ENCODE peak calls at places on chromosomes 6 and 20, in six cellular contexts. J is H9, Y is IMR-90, W is neuronal stem cell, L is H1, Q is trophoblast cell. P is an unnamed sample.

GRCh38 chr6:25706314-25707014 is 48.1 kb upstream of the SLC17A4 start:
- DNase-seq in Q (no peak), L (no peak), Y (no peak), W (no peak), J (no peak), P (peak; percentile 2)

GRCh38 chr6:23784313-23784919 is 341.6 kb upstream of the NRSN1 start:
- DNase-seq in Q (no peak), Y (no peak), J (no peak), L (no peak), W (no peak), P (no peak)

GRCh38 chr20:59938221-59938620 is 1.9 kb downstream of the PPP1R3D start:
- DNase-seq in Y (peak; percentile 68), L (no peak), W (no peak), Q (peak; percentile 87), J (no peak), P (peak; percentile 78)

GRCh38 chr20:63011798-63012197 is 5.0 kb upstream of the BHLHE23 start:
- DNase-seq in Q (no peak), L (no peak), W (no peak), J (no peak), Y (no peak), P (no peak)

GRCh38 chr20:38723982-38724602 is at the start of gene SLC32A1:
- DNase-seq in Y (no peak), W (no peak), J (peak; percentile 52), Q (no peak), L (peak; percentile 71), P (no peak)

GRCh38 chr20:57736738-57737347 is 27.0 kb upstream of the PMEPA1 start:
- DNase-seq in W (no peak), Q (no peak), J (no peak), Y (no peak), L (no peak), P (no peak)

GRCh38 chr6:106872044-106872443 is 102.5 kb downstream of the CD24 start:
- DNase-seq in Y (no peak), L (no peak), W (no peak), J (no peak), Q (peak; percentile 42), P (no peak)

GRCh38 chr20:56527521-56527920 is 3.0 kb downstream of the FAM209A start:
- DNase-seq in L (no peak), Q (no peak), J (no peak), Y (no peak), W (no peak), P (no peak)

GRCh38 chr20:58850693-58851174 is at the start of gene GNAS-AS1:
- DNase-seq in Q (no peak), L (peak; percentile 96), W (peak; percentile 78), J (peak; percentile 93), Y (peak; percentile 87), P (peak; percentile 89)

GRCh38 chr6:336159-337114 is 44.1 kb downstream of the DUSP22 start:
- DNase-seq in L (no peak), Y (no peak), Q (no peak), W (no peak), J (no peak), P (no peak)

GRCh38 chr20:58192567-58192966 is 35.9 kb downstream of the ANKRD60 start:
- DNase-seq in Y (no peak), W (no peak), Q (no peak), J (peak; percentile 50), L (peak; percentile 87), P (no peak)

GRCh38 chr20:4894981-4895381 is 106.3 kb downstream of the SLC23A2 start:
- DNase-seq in Y (no peak), Q (no peak), L (no peak), J (no peak), W (no peak), P (no peak)

GRCh38 chr6:5086294-5086890 is 1.3 kb downstream of the PPP1R3G start:
- DNase-seq in J (peak; percentile 59), L (peak; percentile 70), W (peak; percentile 14), Q (no peak), Y (no peak), P (no peak)

GRCh38 chr6:108365488-108365887 is 70.6 kb downstream of the AFG1L start:
- DNase-seq in W (no peak), Y (no peak), J (no peak), Q (no peak), L (no peak), P (no peak)

GRCh38 chr6:30555428-30556005 is 772 bp downstream of the GNL1 start:
- DNase-seq in Q (no peak), J (peak; percentile 69), W (no peak), Y (peak; percentile 23), L (peak; percentile 82), P (peak; percentile 71)

GRCh38 chr6:73152998-73153757 is 72.1 kb downstream of the KHDC1L start:
- DNase-seq in Y (peak; percentile 68), J (no peak), W (no peak), L (no peak), Q (no peak), P (no peak)

GRCh38 chr6:155117266-155117665 is 122.2 kb downstream of the TIAM2 start:
- DNase-seq in W (no peak), Q (peak; percentile 67), J (no peak), Y (peak; percentile 86), L (no peak), P (peak; percentile 63)

GRCh38 chr6:161168281-161168891 is 105.5 kb downstream of the AGPAT4 start:
- DNase-seq in Q (no peak), Y (peak; percentile 99), J (peak; percentile 45), L (no peak), W (peak; percentile 26), P (peak; percentile 97)

GRCh38 chr6:25054469-25054868 is 118.7 kb upstream of the RIPOR2 start:
- DNase-seq in Q (peak; percentile 9), Y (peak; percentile 88), J (no peak), W (no peak), L (no peak), P (peak; percentile 86)

GRCh38 chr6:126957721-126958120 is 160.8 kb upstream of the RSPO3 start:
- DNase-seq in Y (no peak), W (no peak), L (no peak), Q (no peak), J (no peak), P (no peak)

GRCh38 chr6:146352163-146352562 is 191.5 kb upstream of the RAB32 start:
- DNase-seq in L (no peak), W (no peak), Q (no peak), Y (no peak), J (no peak), P (no peak)

GRCh38 chr20:62764156-62764935 is 31.9 kb upstream of the MRGBP start:
- DNase-seq in Q (no peak), Y (no peak), L (no peak), W (no peak), J (no peak), P (no peak)

GRCh38 chr20:49979030-49979832 is 3.5 kb upstream of the SNAI1 start:
- DNase-seq in Q (no peak), W (peak; percentile 73), L (peak; percentile 92), J (peak; percentile 86), Y (no peak), P (peak; percentile 61)

GRCh38 chr20:1330075-1330830 is 1.3 kb upstream of the SDCBP2 start:
- DNase-seq in W (no peak), J (no peak), Q (no peak), L (peak; percentile 13), Y (no peak), P (no peak)

GRCh38 chr6:157510329-157511188 is 129.6 kb downstream of the ZDHHC14 start:
- DNase-seq in Y (no peak), J (peak; percentile 47), W (no peak), L (no peak), Q (no peak), P (no peak)

GRCh38 chr6:157615411-157615763 is 207.7 kb upstream of the SNX9 start:
- DNase-seq in Y (no peak), J (no peak), L (no peak), W (no peak), Q (no peak), P (no peak)

GRCh38 chr6:56695702-56696101 is 53.0 kb upstream of the DST start:
- DNase-seq in Q (no peak), W (no peak), L (no peak), Y (peak; percentile 57), J (no peak), P (no peak)

GRCh38 chr6:111730835-111731234 is 125.2 kb upstream of the TRAF3IP2 start:
- DNase-seq in L (no peak), W (peak; percentile 50), Q (no peak), J (no peak), Y (no peak), P (no peak)

GRCh38 chr6:19838442-19839236 is 1.5 kb downstream of the ID4 start:
- DNase-seq in Y (peak; percentile 11), Q (peak; percentile 18), L (peak; percentile 75), W (peak; percentile 50), J (peak; percentile 74), P (peak; percentile 37)

GRCh38 chr20:51398552-51398951 is 144.0 kb downstream of the NFATC2 start:
- DNase-seq in J (no peak), W (no peak), Y (no peak), Q (no peak), L (no peak), P (no peak)

GRCh38 chr20:60095456-60095855 is 137.2 kb downstream of the CDH26 start:
- DNase-seq in Y (no peak), W (no peak), J (no peak), Q (no peak), L (no peak), P (no peak)

GRCh38 chr20:40156600-40157307 is 532.3 kb downstream of the MAFB start:
- DNase-seq in J (no peak), Q (no peak), L (no peak), W (no peak), Y (no peak), P (no peak)
- H4K91ac ChIP-seq in J (no peak overlapping the region), Q (no peak overlapping the region), L (no peak overlapping the region), W (no peak overlapping the region), Y (no peak overlapping the region), P (no peak overlapping the region)

GRCh38 chr6:47792216-47792733 is 10.4 kb downstream of the OPN5 start:
- DNase-seq in J (no peak), Q (no peak), W (no peak), Y (no peak), L (no peak), P (no peak)
- H4K91ac ChIP-seq in J (no peak overlapping the region), Q (no peak overlapping the region), W (no peak overlapping the region), Y (no peak overlapping the region), L (no peak overlapping the region), P (no peak overlapping the region)

DNA sequence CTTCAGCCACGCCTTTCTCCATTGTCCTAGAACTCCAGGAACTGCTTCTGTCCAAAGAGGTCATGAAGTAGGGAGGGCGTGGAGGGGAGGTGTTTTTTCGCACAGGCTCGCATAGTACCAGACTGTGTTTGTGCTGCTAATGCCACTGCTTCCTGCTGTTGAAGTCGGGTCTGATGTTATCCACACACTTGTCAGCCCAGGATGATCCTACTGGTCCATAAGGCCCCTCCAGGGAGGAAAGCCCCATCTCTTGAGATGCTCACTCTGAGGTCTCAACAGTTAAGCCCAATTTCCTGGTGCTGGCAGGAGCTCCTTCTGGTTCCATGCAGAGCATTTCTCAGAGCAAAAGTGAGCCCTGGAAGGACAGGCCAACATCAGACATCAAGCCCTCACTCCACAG is 65.6 kb downstream of the C6orf118 start:
- DNase-seq in L (no peak), Q (no peak), W (no peak), Y (no peak), J (no peak), P (no peak)
- H4K91ac ChIP-seq in L (peak overlapping the region; percentile 77), Q (no peak overlapping the region), W (no peak overlapping the region), Y (no peak overlapping the region), J (no peak overlapping the region), P (no peak overlapping the region)

DNA sequence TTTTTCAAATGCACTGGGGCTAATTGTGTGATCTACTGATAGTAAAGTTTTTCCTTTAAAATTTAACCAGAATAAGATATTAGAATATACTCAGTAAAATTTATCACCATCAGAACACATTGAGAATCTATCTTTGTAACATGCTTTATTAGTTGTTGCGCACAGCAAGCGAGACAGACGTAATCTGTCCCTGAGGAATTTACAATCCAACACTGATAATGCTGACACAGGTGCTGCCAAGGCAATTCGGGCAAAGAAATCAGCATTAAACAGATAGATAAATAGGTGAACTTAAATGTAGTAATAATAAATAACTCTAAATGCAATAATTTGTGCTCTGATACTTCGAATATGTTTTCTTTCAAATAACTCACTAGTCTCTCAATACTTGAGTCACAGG is 607.2 kb downstream of the HTR1B start:
- DNase-seq in L (no peak), Q (no peak), J (no peak), W (no peak), Y (no peak), P (no peak)
- H4K91ac ChIP-seq in L (no peak overlapping the region), Q (no peak overlapping the region), J (no peak overlapping the region), W (no peak overlapping the region), Y (no peak overlapping the region), P (no peak overlapping the region)

P was measured in mesenchymal stem cell.